ENCODE peak calls at places on chromosomes 7 and 10, in eight cellular contexts. B is SJSA1; V is right cardiac atrium; C is stromal cell of bone marrow; Q is uterus; I is colonic mucosa; A is RWPE1; W is naive thymus-derived CD8-positive, alpha-beta T cell. G is an unnamed sample.

GRCh38 chr10:86644412-86645110 is 9.8 kb upstream of the OPN4 start:
- DNase-seq in B (peak; percentile 36), V (peak; percentile 58), C (no peak), Q (no peak), I (no peak), A (no peak), W (no peak), G (no peak)

GRCh38 chr7:77699056-77699455 is 2.8 kb downstream of the RSBN1L start:
- DNase-seq in B (no peak), V (no peak), C (no peak), Q (no peak), I (no peak), A (no peak), W (no peak), G (no peak)

GRCh38 chr10:125756196-125756595 is 19.4 kb downstream of the MMP21 start:
- DNase-seq in B (no peak), V (no peak), C (no peak), Q (no peak), I (no peak), A (no peak), W (no peak), G (no peak)

GRCh38 chr10:6218692-6219493 is 16.2 kb downstream of the PFKFB3 start:
- DNase-seq in B (peak; percentile 81), V (no peak), C (no peak), Q (no peak), I (no peak), A (peak; percentile 97), W (no peak), G (no peak)

GRCh38 chr10:3366043-3366442 is 193.5 kb upstream of the PITRM1 start:
- DNase-seq in B (no peak), V (no peak), C (no peak), Q (no peak), I (no peak), A (no peak), W (no peak), G (no peak)

GRCh38 chr7:120867932-120868331 is 10.0 kb upstream of the TSPAN12 start:
- DNase-seq in B (no peak), V (no peak), C (no peak), Q (no peak), I (no peak), A (no peak), W (no peak), G (no peak)

GRCh38 chr10:8835453-8836167 is 781.1 kb downstream of the GATA3 start:
- DNase-seq in B (no peak), V (no peak), C (no peak), Q (no peak), I (no peak), A (no peak), W (no peak), G (no peak)

GRCh38 chr10:15787426-15787825 is 67.7 kb upstream of the ITGA8 start:
- DNase-seq in B (no peak), V (no peak), C (no peak), Q (no peak), I (no peak), A (no peak), W (no peak), G (no peak)

GRCh38 chr10:26095781-26096180 is 120.8 kb upstream of the GAD2 start:
- DNase-seq in B (no peak), V (no peak), C (no peak), Q (no peak), I (no peak), A (no peak), W (no peak), G (no peak)